ENCODE peak calls at places on chromosomes 7 and 10, in eight cellular contexts. I, J, K, S, H, E, U and O are unnamed samples.

GRCh38 chr7:41709621-41710020 is 6.7 kb upstream of the INHBA start:
- DNase-seq in E (no peak), J (no peak), K (no peak), H (no peak), U (peak), I (no peak), S (no peak), O (peak)

GRCh38 chr10:6617319-6618076 is 37.4 kb upstream of the PRKCQ start:
- DNase-seq in H (no peak), U (no peak), I (peak), J (no peak), E (no peak), K (no peak), S (no peak), O (no peak)

GRCh38 chr7:145817687-145818086 is 298.9 kb upstream of the CNTNAP2 start:
- DNase-seq in U (no peak), K (no peak), J (no peak), S (no peak), I (no peak), H (no peak), E (no peak), O (no peak)

GRCh38 chr10:110681023-110681681 is 37.0 kb downstream of the RBM20 start:
- DNase-seq in K (peak), H (peak), I (peak), S (no peak), E (peak), J (peak), U (no peak), O (no peak)

GRCh38 chr10:5108658-5109416 is 14.6 kb downstream of the AKR1C3 start:
- DNase-seq in H (no peak), I (no peak), E (no peak), K (no peak), J (no peak), U (no peak), S (no peak), O (no peak)

GRCh38 chr10:122567056-122567660 is 6.6 kb downstream of the DMBT1 start:
- DNase-seq in H (peak), I (peak), E (peak), U (no peak), J (peak), K (peak), S (peak), O (peak)

GRCh38 chr10:98016781-98017475 is 13.5 kb downstream of the CRTAC1 start:
- DNase-seq in S (no peak), U (no peak), H (no peak), J (no peak), E (no peak), K (no peak), I (no peak), O (no peak)

GRCh38 chr10:78802866-78803265 is 265.9 kb upstream of the ZMIZ1 start:
- DNase-seq in S (peak), I (no peak), J (no peak), E (no peak), U (no peak), H (no peak), K (no peak), O (peak)

GRCh38 chr10:33201971-33202370 is 132.5 kb downstream of the NRP1 start:
- DNase-seq in U (no peak), I (no peak), K (no peak), E (no peak), H (no peak), J (no peak), S (no peak), O (no peak)

GRCh38 chr10:49116509-49117365 is 1.4 kb upstream of the VSTM4 start:
- DNase-seq in K (no peak), H (no peak), J (no peak), S (no peak), I (no peak), E (no peak), U (no peak), O (no peak)

GRCh38 chr10:97849101-97849490 is 547 bp upstream of the GOLGA7B start:
- DNase-seq in H (peak), K (no peak), S (peak), I (peak), J (no peak), U (no peak), E (no peak), O (no peak)

GRCh38 chr7:34138483-34138882 is 233.1 kb downstream of the BMPER start:
- DNase-seq in S (no peak), E (no peak), J (no peak), I (no peak), U (no peak), K (no peak), H (no peak), O (no peak)

GRCh38 chr10:132452216-132452650 is 55.2 kb downstream of the PWWP2B start:
- DNase-seq in S (no peak), I (peak), E (peak), H (no peak), U (no peak), J (no peak), K (no peak), O (no peak)

GRCh38 chr7:44280993-44281721 is 44.2 kb downstream of the CAMK2B start:
- DNase-seq in K (no peak), H (no peak), S (peak), I (no peak), E (peak), U (no peak), J (no peak), O (no peak)

GRCh38 chr7:95190515-95190914 is 133.8 kb downstream of the PON1 start:
- DNase-seq in J (no peak), H (no peak), E (no peak), I (no peak), U (no peak), S (no peak), K (peak), O (peak)

GRCh38 chr7:57400531-57401155 is 49.3 kb upstream of the ZNF716 start:
- DNase-seq in K (no peak), H (no peak), E (no peak), S (no peak), I (no peak), U (no peak), J (no peak), O (no peak)

GRCh38 chr7:106365252-106366005 is 80.6 kb upstream of the NAMPT start:
- DNase-seq in E (no peak), I (peak), U (no peak), J (no peak), K (no peak), S (peak), H (no peak), O (no peak)

GRCh38 chr10:67385089-67385488 is 310.9 kb downstream of the CTNNA3 start:
- DNase-seq in I (no peak), H (no peak), K (no peak), S (no peak), U (no peak), J (no peak), E (no peak), O (no peak)

GRCh38 chr10:102941401-102941800 is 23.3 kb downstream of the CNNM2 start:
- DNase-seq in E (no peak), I (no peak), H (no peak), J (no peak), S (no peak), U (no peak), K (peak), O (no peak)

GRCh38 chr7:140026935-140027334 is 35.8 kb downstream of the PARP12 start:
- DNase-seq in J (no peak), S (no peak), I (no peak), H (no peak), U (no peak), E (no peak), K (no peak), O (no peak)

GRCh38 chr7:79272066-79272669 is 181.3 kb downstream of the MAGI2 start:
- DNase-seq in I (peak), J (peak), S (no peak), U (no peak), K (no peak), H (peak), E (no peak), O (peak)